ENCODE peak calls at places on chromosomes 5 and 9, in five cellular contexts. One of them, this sample, is unnamed.

GRCh38 chr5:76252437-76252836 is 150.6 kb upstream of the IQGAP2 start:
- DNase-seq in Right ventricle myocardium inferior: no peak
- DNase-seq in NCI-H774: no peak
- DNase-seq in CD8-positive, alpha-beta T cell: no peak
- DNase-seq in stimulated activated CD8-positive, alpha-beta memory T cell treated with anti-CD3 and anti-CD28 coated beads, Interleukin-4, amount 100 ng/mL, for 24 hours: no peak
- DNase-seq in this sample: no peak

GRCh38 chr5:131224387-131225191 is 39.3 kb upstream of the CDC42SE2 start:
- DNase-seq in Right ventricle myocardium inferior: no peak
- DNase-seq in NCI-H774: no peak
- DNase-seq in CD8-positive, alpha-beta T cell: no peak
- DNase-seq in stimulated activated CD8-positive, alpha-beta memory T cell treated with anti-CD3 and anti-CD28 coated beads, Interleukin-4, amount 100 ng/mL, for 24 hours: no peak
- DNase-seq in this sample: no peak

GRCh38 chr9:121281614-121282291 is 13.8 kb downstream of the GSN start:
- DNase-seq in Right ventricle myocardium inferior: peak; percentile 91
- DNase-seq in NCI-H774: peak; percentile 74
- DNase-seq in CD8-positive, alpha-beta T cell: no peak
- DNase-seq in stimulated activated CD8-positive, alpha-beta memory T cell treated with anti-CD3 and anti-CD28 coated beads, Interleukin-4, amount 100 ng/mL, for 24 hours: no peak
- DNase-seq in this sample: peak; percentile 23

GRCh38 chr9:96129698-96130097 is 172.3 kb downstream of the HSD17B3 start:
- DNase-seq in Right ventricle myocardium inferior: no peak
- DNase-seq in NCI-H774: peak; percentile 64
- DNase-seq in CD8-positive, alpha-beta T cell: no peak
- DNase-seq in stimulated activated CD8-positive, alpha-beta memory T cell treated with anti-CD3 and anti-CD28 coated beads, Interleukin-4, amount 100 ng/mL, for 24 hours: no peak
- DNase-seq in this sample: peak; percentile 62

GRCh38 chr5:173741729-173742431 is 125.4 kb upstream of the BOD1 start:
- DNase-seq in Right ventricle myocardium inferior: no peak
- DNase-seq in NCI-H774: no peak
- DNase-seq in CD8-positive, alpha-beta T cell: no peak
- DNase-seq in stimulated activated CD8-positive, alpha-beta memory T cell treated with anti-CD3 and anti-CD28 coated beads, Interleukin-4, amount 100 ng/mL, for 24 hours: no peak
- DNase-seq in this sample: no peak

GRCh38 chr9:72150653-72151052 is 1.4 kb downstream of the GDA start:
- DNase-seq in Right ventricle myocardium inferior: no peak
- DNase-seq in NCI-H774: no peak
- DNase-seq in CD8-positive, alpha-beta T cell: no peak
- DNase-seq in stimulated activated CD8-positive, alpha-beta memory T cell treated with anti-CD3 and anti-CD28 coated beads, Interleukin-4, amount 100 ng/mL, for 24 hours: no peak
- DNase-seq in this sample: no peak

GRCh38 chr5:178113141-178113787 is at the start of gene N4BP3:
- DNase-seq in Right ventricle myocardium inferior: no peak
- DNase-seq in NCI-H774: peak; percentile 21
- DNase-seq in CD8-positive, alpha-beta T cell: peak; percentile 73
- DNase-seq in stimulated activated CD8-positive, alpha-beta memory T cell treated with anti-CD3 and anti-CD28 coated beads, Interleukin-4, amount 100 ng/mL, for 24 hours: peak; percentile 78
- DNase-seq in this sample: peak; percentile 57

GRCh38 chr9:6943293-6943692 is 185.5 kb downstream of the KDM4C start:
- DNase-seq in Right ventricle myocardium inferior: no peak
- DNase-seq in NCI-H774: no peak
- DNase-seq in CD8-positive, alpha-beta T cell: no peak
- DNase-seq in stimulated activated CD8-positive, alpha-beta memory T cell treated with anti-CD3 and anti-CD28 coated beads, Interleukin-4, amount 100 ng/mL, for 24 hours: no peak
- DNase-seq in this sample: no peak

GRCh38 chr9:93950619-93951601 is 4.2 kb downstream of the BARX1 start:
- DNase-seq in Right ventricle myocardium inferior: no peak
- DNase-seq in NCI-H774: no peak
- DNase-seq in CD8-positive, alpha-beta T cell: no peak
- DNase-seq in stimulated activated CD8-positive, alpha-beta memory T cell treated with anti-CD3 and anti-CD28 coated beads, Interleukin-4, amount 100 ng/mL, for 24 hours: no peak
- DNase-seq in this sample: no peak

GRCh38 chr9:26510137-26510536 is 382.5 kb downstream of the CAAP1 start:
- DNase-seq in Right ventricle myocardium inferior: no peak
- DNase-seq in NCI-H774: no peak
- DNase-seq in CD8-positive, alpha-beta T cell: no peak
- DNase-seq in stimulated activated CD8-positive, alpha-beta memory T cell treated with anti-CD3 and anti-CD28 coated beads, Interleukin-4, amount 100 ng/mL, for 24 hours: no peak
- DNase-seq in this sample: no peak

GRCh38 chr5:103891151-103891550 is 328.6 kb upstream of the NUDT12 start:
- DNase-seq in Right ventricle myocardium inferior: no peak
- DNase-seq in NCI-H774: peak; percentile 51
- DNase-seq in CD8-positive, alpha-beta T cell: no peak
- DNase-seq in stimulated activated CD8-positive, alpha-beta memory T cell treated with anti-CD3 and anti-CD28 coated beads, Interleukin-4, amount 100 ng/mL, for 24 hours: no peak
- DNase-seq in this sample: no peak

GRCh38 chr5:60339691-60340191 is 360.2 kb downstream of the DEPDC1B start:
- DNase-seq in Right ventricle myocardium inferior: no peak
- DNase-seq in NCI-H774: no peak
- DNase-seq in CD8-positive, alpha-beta T cell: no peak
- DNase-seq in stimulated activated CD8-positive, alpha-beta memory T cell treated with anti-CD3 and anti-CD28 coated beads, Interleukin-4, amount 100 ng/mL, for 24 hours: no peak
- DNase-seq in this sample: no peak

GRCh38 chr5:73487815-73488214 is 10.4 kb upstream of the BTF3 start:
- DNase-seq in Right ventricle myocardium inferior: no peak
- DNase-seq in NCI-H774: no peak
- DNase-seq in CD8-positive, alpha-beta T cell: no peak
- DNase-seq in stimulated activated CD8-positive, alpha-beta memory T cell treated with anti-CD3 and anti-CD28 coated beads, Interleukin-4, amount 100 ng/mL, for 24 hours: no peak
- DNase-seq in this sample: no peak

GRCh38 chr9:79769476-79770275 is 197.9 kb downstream of the TLE4 start:
- DNase-seq in Right ventricle myocardium inferior: no peak
- DNase-seq in NCI-H774: no peak
- DNase-seq in CD8-positive, alpha-beta T cell: no peak
- DNase-seq in stimulated activated CD8-positive, alpha-beta memory T cell treated with anti-CD3 and anti-CD28 coated beads, Interleukin-4, amount 100 ng/mL, for 24 hours: no peak
- DNase-seq in this sample: no peak

GRCh38 chr9:112409758-112410157 is 29.9 kb downstream of the HSDL2 start:
- DNase-seq in Right ventricle myocardium inferior: no peak
- DNase-seq in NCI-H774: no peak
- DNase-seq in CD8-positive, alpha-beta T cell: no peak
- DNase-seq in stimulated activated CD8-positive, alpha-beta memory T cell treated with anti-CD3 and anti-CD28 coated beads, Interleukin-4, amount 100 ng/mL, for 24 hours: no peak
- DNase-seq in this sample: no peak

GRCh38 chr9:97895695-97896332 is 26.5 kb downstream of the TRMO start:
- DNase-seq in Right ventricle myocardium inferior: no peak
- DNase-seq in NCI-H774: no peak
- DNase-seq in CD8-positive, alpha-beta T cell: no peak
- DNase-seq in stimulated activated CD8-positive, alpha-beta memory T cell treated with anti-CD3 and anti-CD28 coated beads, Interleukin-4, amount 100 ng/mL, for 24 hours: no peak
- DNase-seq in this sample: no peak

GRCh38 chr5:1005362-1005851 is 3.2 kb upstream of the NKD2 start:
- DNase-seq in Right ventricle myocardium inferior: no peak
- DNase-seq in NCI-H774: no peak
- DNase-seq in CD8-positive, alpha-beta T cell: no peak
- DNase-seq in stimulated activated CD8-positive, alpha-beta memory T cell treated with anti-CD3 and anti-CD28 coated beads, Interleukin-4, amount 100 ng/mL, for 24 hours: no peak
- DNase-seq in this sample: no peak

GRCh38 chr9:119050281-119050680 is 319.0 kb downstream of the BRINP1 start:
- DNase-seq in Right ventricle myocardium inferior: no peak
- DNase-seq in NCI-H774: no peak
- DNase-seq in CD8-positive, alpha-beta T cell: no peak
- DNase-seq in stimulated activated CD8-positive, alpha-beta memory T cell treated with anti-CD3 and anti-CD28 coated beads, Interleukin-4, amount 100 ng/mL, for 24 hours: no peak
- DNase-seq in this sample: no peak

GRCh38 chr5:616342-617039 is 4.4 kb downstream of the CEP72 start:
- DNase-seq in Right ventricle myocardium inferior: no peak
- DNase-seq in NCI-H774: no peak
- DNase-seq in CD8-positive, alpha-beta T cell: no peak
- DNase-seq in stimulated activated CD8-positive, alpha-beta memory T cell treated with anti-CD3 and anti-CD28 coated beads, Interleukin-4, amount 100 ng/mL, for 24 hours: no peak
- DNase-seq in this sample: no peak

GRCh38 chr5:55159763-55160492 is at the start of gene GPX8:
- DNase-seq in Right ventricle myocardium inferior: no peak
- DNase-seq in NCI-H774: peak; percentile 27
- DNase-seq in CD8-positive, alpha-beta T cell: no peak
- DNase-seq in stimulated activated CD8-positive, alpha-beta memory T cell treated with anti-CD3 and anti-CD28 coated beads, Interleukin-4, amount 100 ng/mL, for 24 hours: no peak
- DNase-seq in this sample: no peak

GRCh38 chr9:72579880-72580570 is 58.6 kb downstream of the TMC1 start:
- DNase-seq in Right ventricle myocardium inferior: no peak
- DNase-seq in NCI-H774: no peak
- DNase-seq in CD8-positive, alpha-beta T cell: no peak
- DNase-seq in stimulated activated CD8-positive, alpha-beta memory T cell treated with anti-CD3 and anti-CD28 coated beads, Interleukin-4, amount 100 ng/mL, for 24 hours: no peak
- DNase-seq in this sample: no peak

GRCh38 chr9:125758986-125759811 is 12.0 kb downstream of the PBX3 start:
- DNase-seq in Right ventricle myocardium inferior: no peak
- DNase-seq in NCI-H774: peak; percentile 43
- DNase-seq in CD8-positive, alpha-beta T cell: no peak
- DNase-seq in stimulated activated CD8-positive, alpha-beta memory T cell treated with anti-CD3 and anti-CD28 coated beads, Interleukin-4, amount 100 ng/mL, for 24 hours: no peak
- DNase-seq in this sample: no peak

GRCh38 chr5:91419571-91420537 is 36.7 kb upstream of the ARRDC3 start:
- DNase-seq in Right ventricle myocardium inferior: no peak
- DNase-seq in NCI-H774: peak; percentile 42
- DNase-seq in CD8-positive, alpha-beta T cell: peak; percentile 68
- DNase-seq in stimulated activated CD8-positive, alpha-beta memory T cell treated with anti-CD3 and anti-CD28 coated beads, Interleukin-4, amount 100 ng/mL, for 24 hours: peak; percentile 51
- DNase-seq in this sample: peak; percentile 1

GRCh38 chr9:135884328-135885035 is 22.9 kb downstream of the CAMSAP1 start:
- DNase-seq in Right ventricle myocardium inferior: no peak
- DNase-seq in NCI-H774: no peak
- DNase-seq in CD8-positive, alpha-beta T cell: no peak
- DNase-seq in stimulated activated CD8-positive, alpha-beta memory T cell treated with anti-CD3 and anti-CD28 coated beads, Interleukin-4, amount 100 ng/mL, for 24 hours: no peak
- DNase-seq in this sample: no peak

GRCh38 chr9:128555180-128555721 is 2.9 kb downstream of the SPTAN1 start:
- DNase-seq in Right ventricle myocardium inferior: no peak
- DNase-seq in NCI-H774: no peak
- DNase-seq in CD8-positive, alpha-beta T cell: no peak
- DNase-seq in stimulated activated CD8-positive, alpha-beta memory T cell treated with anti-CD3 and anti-CD28 coated beads, Interleukin-4, amount 100 ng/mL, for 24 hours: no peak
- DNase-seq in this sample: no peak

GRCh38 chr9:113548221-113549041 is 84.9 kb downstream of the RGS3 start:
- DNase-seq in Right ventricle myocardium inferior: peak; percentile 88
- DNase-seq in NCI-H774: no peak
- DNase-seq in CD8-positive, alpha-beta T cell: no peak
- DNase-seq in stimulated activated CD8-positive, alpha-beta memory T cell treated with anti-CD3 and anti-CD28 coated beads, Interleukin-4, amount 100 ng/mL, for 24 hours: no peak
- DNase-seq in this sample: no peak

GRCh38 chr5:162372265-162372664 is 304.7 kb downstream of the GABRG2 start:
- DNase-seq in Right ventricle myocardium inferior: no peak
- DNase-seq in NCI-H774: no peak
- DNase-seq in CD8-positive, alpha-beta T cell: no peak
- DNase-seq in stimulated activated CD8-positive, alpha-beta memory T cell treated with anti-CD3 and anti-CD28 coated beads, Interleukin-4, amount 100 ng/mL, for 24 hours: no peak
- DNase-seq in this sample: no peak

GRCh38 chr9:134304306-134304705 is 21.9 kb upstream of the RXRA start:
- DNase-seq in Right ventricle myocardium inferior: peak; percentile 34
- DNase-seq in NCI-H774: no peak
- DNase-seq in CD8-positive, alpha-beta T cell: no peak
- DNase-seq in stimulated activated CD8-positive, alpha-beta memory T cell treated with anti-CD3 and anti-CD28 coated beads, Interleukin-4, amount 100 ng/mL, for 24 hours: no peak
- DNase-seq in this sample: no peak

GRCh38 chr9:35490910-35491465 is 1.1 kb downstream of the RUSC2 start:
- DNase-seq in Right ventricle myocardium inferior: no peak
- DNase-seq in NCI-H774: no peak
- DNase-seq in CD8-positive, alpha-beta T cell: no peak
- DNase-seq in stimulated activated CD8-positive, alpha-beta memory T cell treated with anti-CD3 and anti-CD28 coated beads, Interleukin-4, amount 100 ng/mL, for 24 hours: no peak
- DNase-seq in this sample: no peak

GRCh38 chr9:99745085-99745484 is 76.6 kb upstream of the NR4A3 start:
- DNase-seq in Right ventricle myocardium inferior: no peak
- DNase-seq in NCI-H774: no peak
- DNase-seq in CD8-positive, alpha-beta T cell: no peak
- DNase-seq in stimulated activated CD8-positive, alpha-beta memory T cell treated with anti-CD3 and anti-CD28 coated beads, Interleukin-4, amount 100 ng/mL, for 24 hours: no peak
- DNase-seq in this sample: no peak

GRCh38 chr9:115883467-115884329 is 269.9 kb upstream of the PAPPA start:
- DNase-seq in Right ventricle myocardium inferior: no peak
- DNase-seq in NCI-H774: peak; percentile 44
- DNase-seq in CD8-positive, alpha-beta T cell: no peak
- DNase-seq in stimulated activated CD8-positive, alpha-beta memory T cell treated with anti-CD3 and anti-CD28 coated beads, Interleukin-4, amount 100 ng/mL, for 24 hours: no peak
- DNase-seq in this sample: peak; percentile 42

GRCh38 chr9:71826289-71826688 is 58.0 kb upstream of the CEMIP2 start:
- DNase-seq in Right ventricle myocardium inferior: no peak
- DNase-seq in NCI-H774: no peak
- DNase-seq in CD8-positive, alpha-beta T cell: no peak
- DNase-seq in stimulated activated CD8-positive, alpha-beta memory T cell treated with anti-CD3 and anti-CD28 coated beads, Interleukin-4, amount 100 ng/mL, for 24 hours: no peak
- DNase-seq in this sample: no peak

GRCh38 chr9:88388886-88389617 is 808 bp downstream of the SPIN1 start:
- DNase-seq in Right ventricle myocardium inferior: peak; percentile 76
- DNase-seq in NCI-H774: peak; percentile 47
- DNase-seq in CD8-positive, alpha-beta T cell: peak; percentile 24
- DNase-seq in stimulated activated CD8-positive, alpha-beta memory T cell treated with anti-CD3 and anti-CD28 coated beads, Interleukin-4, amount 100 ng/mL, for 24 hours: peak; percentile 12
- DNase-seq in this sample: peak; percentile 53

GRCh38 chr5:91170266-91170665 is 212.9 kb downstream of the ARRDC3 start:
- DNase-seq in Right ventricle myocardium inferior: no peak
- DNase-seq in NCI-H774: no peak
- DNase-seq in CD8-positive, alpha-beta T cell: no peak
- DNase-seq in stimulated activated CD8-positive, alpha-beta memory T cell treated with anti-CD3 and anti-CD28 coated beads, Interleukin-4, amount 100 ng/mL, for 24 hours: no peak
- DNase-seq in this sample: no peak

GRCh38 chr5:87170799-87171198 is 96.9 kb upstream of the RASA1 start:
- DNase-seq in Right ventricle myocardium inferior: no peak
- DNase-seq in NCI-H774: no peak
- DNase-seq in CD8-positive, alpha-beta T cell: no peak
- DNase-seq in stimulated activated CD8-positive, alpha-beta memory T cell treated with anti-CD3 and anti-CD28 coated beads, Interleukin-4, amount 100 ng/mL, for 24 hours: no peak
- DNase-seq in this sample: no peak